ENCODE peak calls at places on chromosomes 2 and 18, in seven cellular contexts. P is NB4; H is activated T-helper 9 cell treated with anti-CD3 and anti-CD28 coated beads, Interleukin-2, amount 50 U/mL, for 16 hours; D is Daoy; O is dermis blood vessel endothelial cell; T is effector memory CD4-positive, alpha-beta T cell; Y is bronchial epithelial cell. I is an unnamed sample.

GRCh38 chr2:188786368-188786781 is 187.8 kb upstream of the COL3A1 start:
- DNase-seq in Y (peak), P (no peak), D (peak), T (no peak), H (no peak), O (peak), I (no peak)

GRCh38 chr2:182509-183122 is 81.2 kb downstream of the SH3YL1 start:
- DNase-seq in P (peak), H (no peak), O (no peak), D (no peak), T (no peak), Y (no peak), I (no peak)

GRCh38 chr2:142058149-142058548 is 72.7 kb downstream of the LRP1B start:
- DNase-seq in P (peak), T (no peak), Y (no peak), O (no peak), D (no peak), H (no peak), I (no peak)

GRCh38 chr18:61972389-61973264 is 79.8 kb upstream of the RNF152 start:
- DNase-seq in Y (no peak), D (no peak), O (no peak), P (peak), T (no peak), H (no peak), I (peak)

GRCh38 chr2:46850742-46851141 is 64.9 kb downstream of the MCFD2 start:
- DNase-seq in T (no peak), O (peak), P (no peak), H (no peak), Y (peak), D (peak), I (no peak)

GRCh38 chr2:237571551-237571950 is 5.2 kb downstream of the PRLH start:
- DNase-seq in P (no peak), T (no peak), O (no peak), Y (no peak), D (no peak), H (no peak), I (no peak)

GRCh38 chr2:69298862-69299261 is 88.2 kb downstream of the GFPT1 start:
- DNase-seq in Y (no peak), P (no peak), T (no peak), D (peak), O (peak), H (no peak), I (no peak)

GRCh38 chr2:48707466-48707865 is 48.1 kb downstream of the LHCGR start:
- DNase-seq in Y (peak), O (no peak), P (no peak), T (no peak), H (no peak), D (no peak), I (no peak)

GRCh38 chr18:8406486-8407250 is 202.6 kb upstream of the RAB12 start:
- DNase-seq in O (no peak), D (no peak), Y (no peak), T (no peak), H (no peak), P (no peak), I (no peak)

GRCh38 chr2:24485191-24485590 is 5.9 kb upstream of the NCOA1 start:
- DNase-seq in D (no peak), Y (no peak), T (no peak), O (no peak), P (no peak), H (no peak), I (no peak)

GRCh38 chr18:74457043-74457742 is at the start of gene DIPK1C:
- DNase-seq in P (no peak), O (no peak), T (no peak), D (no peak), H (no peak), Y (no peak), I (no peak)

GRCh38 chr2:20513946-20514345 is 67.1 kb downstream of the RHOB start:
- DNase-seq in Y (no peak), O (no peak), P (no peak), D (no peak), T (no peak), H (no peak), I (no peak)

GRCh38 chr2:235003096-235003775 is 51.4 kb downstream of the SH3BP4 start:
- DNase-seq in H (no peak), D (no peak), O (no peak), Y (no peak), P (no peak), T (no peak), I (no peak)

GRCh38 chr2:161371869-161372268 is 44.2 kb upstream of the TBR1 start:
- DNase-seq in T (no peak), O (no peak), P (no peak), D (no peak), Y (no peak), H (no peak), I (no peak)

GRCh38 chr2:222977121-222977520 is 74.9 kb upstream of the KCNE4 start:
- DNase-seq in T (no peak), D (no peak), Y (no peak), O (no peak), H (no peak), P (no peak), I (no peak)